ENCODE peak calls at places on chromosomes 12 and 14, in four cellular contexts. One of them, this sample, is unnamed.
A peak's percentile ranks its signal among the peaks of the same experiment; 100 is the strongest.

GRCh38 chr12:116969615-116970575 is 59.1 kb downstream of the FBXW8 start:
- DNase-seq in activated CD4-positive, alpha-beta T cell treated with anti-CD3 and anti-CD28 coated beads for 36 hours: no peak
- DNase-seq in HFFc6: no peak
- DNase-seq in testis: peak; percentile 51
- DNase-seq in this sample: no peak

GRCh38 chr12:27179399-27180214 is 64.5 kb upstream of the STK38L start:
- DNase-seq in activated CD4-positive, alpha-beta T cell treated with anti-CD3 and anti-CD28 coated beads for 36 hours: peak; percentile 58
- DNase-seq in HFFc6: peak; percentile 85
- DNase-seq in testis: no peak
- DNase-seq in this sample: peak; percentile 90

GRCh38 chr14:104692939-104693315 is 3.5 kb downstream of the INF2 start:
- DNase-seq in activated CD4-positive, alpha-beta T cell treated with anti-CD3 and anti-CD28 coated beads for 36 hours: no peak
- DNase-seq in HFFc6: no peak
- DNase-seq in testis: no peak
- DNase-seq in this sample: no peak

GRCh38 chr14:66804141-66804540 is 296.2 kb downstream of the GPHN start:
- DNase-seq in activated CD4-positive, alpha-beta T cell treated with anti-CD3 and anti-CD28 coated beads for 36 hours: no peak
- DNase-seq in HFFc6: no peak
- DNase-seq in testis: no peak
- DNase-seq in this sample: no peak

GRCh38 chr12:117427176-117427575 is 65.8 kb upstream of the NOS1 start:
- DNase-seq in activated CD4-positive, alpha-beta T cell treated with anti-CD3 and anti-CD28 coated beads for 36 hours: no peak
- DNase-seq in HFFc6: no peak
- DNase-seq in testis: no peak
- DNase-seq in this sample: no peak

GRCh38 chr14:25095784-25096390 is 45.9 kb upstream of the STXBP6 start:
- DNase-seq in activated CD4-positive, alpha-beta T cell treated with anti-CD3 and anti-CD28 coated beads for 36 hours: no peak
- DNase-seq in HFFc6: no peak
- DNase-seq in testis: no peak
- DNase-seq in this sample: no peak

GRCh38 chr12:49671051-49671765 is 36.0 kb downstream of the FMNL3 start:
- DNase-seq in activated CD4-positive, alpha-beta T cell treated with anti-CD3 and anti-CD28 coated beads for 36 hours: peak; percentile 77
- DNase-seq in HFFc6: no peak
- DNase-seq in testis: peak; percentile 38
- DNase-seq in this sample: no peak

GRCh38 chr12:9331218-9331626 is 123.0 kb upstream of the PZP start:
- DNase-seq in activated CD4-positive, alpha-beta T cell treated with anti-CD3 and anti-CD28 coated beads for 36 hours: peak; percentile 83
- DNase-seq in HFFc6: peak; percentile 43
- DNase-seq in testis: peak; percentile 82
- DNase-seq in this sample: no peak

GRCh38 chr14:61891810-61892209 is 129.6 kb downstream of the SNAPC1 start:
- DNase-seq in activated CD4-positive, alpha-beta T cell treated with anti-CD3 and anti-CD28 coated beads for 36 hours: no peak
- DNase-seq in HFFc6: no peak
- DNase-seq in testis: no peak
- DNase-seq in this sample: peak; percentile 7

GRCh38 chr12:15336772-15337553 is 14.7 kb downstream of the PTPRO start:
- DNase-seq in activated CD4-positive, alpha-beta T cell treated with anti-CD3 and anti-CD28 coated beads for 36 hours: no peak
- DNase-seq in HFFc6: peak; percentile 70
- DNase-seq in testis: no peak
- DNase-seq in this sample: peak; percentile 11

GRCh38 chr12:1318327-1319031 is 275.9 kb downstream of the FBXL14 start:
- DNase-seq in activated CD4-positive, alpha-beta T cell treated with anti-CD3 and anti-CD28 coated beads for 36 hours: no peak
- DNase-seq in HFFc6: peak; percentile 47
- DNase-seq in testis: peak; percentile 38
- DNase-seq in this sample: no peak

GRCh38 chr12:94286580-94287244 is 138.3 kb downstream of the PLXNC1 start:
- DNase-seq in activated CD4-positive, alpha-beta T cell treated with anti-CD3 and anti-CD28 coated beads for 36 hours: no peak
- DNase-seq in HFFc6: no peak
- DNase-seq in testis: no peak
- DNase-seq in this sample: no peak

GRCh38 chr12:79299447-79300198 is 391.1 kb downstream of the PAWR start:
- DNase-seq in activated CD4-positive, alpha-beta T cell treated with anti-CD3 and anti-CD28 coated beads for 36 hours: no peak
- DNase-seq in HFFc6: no peak
- DNase-seq in testis: no peak
- DNase-seq in this sample: no peak

GRCh38 chr14:94213021-94213420 is 38.9 kb downstream of the PPP4R4 start:
- DNase-seq in activated CD4-positive, alpha-beta T cell treated with anti-CD3 and anti-CD28 coated beads for 36 hours: no peak
- DNase-seq in HFFc6: no peak
- DNase-seq in testis: no peak
- DNase-seq in this sample: peak; percentile 80

GRCh38 chr12:31832740-31833540 is 104.1 kb upstream of the AMN1 start:
- DNase-seq in activated CD4-positive, alpha-beta T cell treated with anti-CD3 and anti-CD28 coated beads for 36 hours: peak; percentile 30
- DNase-seq in HFFc6: no peak
- DNase-seq in testis: no peak
- DNase-seq in this sample: no peak